ENCODE peak calls at places on chromosomes 6 and 20, in eight cellular contexts. T is GM23248, N is hepatocyte, I is GM23338, R is OCI-LY7, D is PC-3, G is SK-N-SH, Q is HCT116. H is an unnamed sample.
A peak's percentile ranks its signal among the peaks of the same experiment; 100 is the strongest.

GRCh38 chr6:108960601-108961000 is 112.4 kb downstream of the ARMC2 start:
- DNase-seq in T (no peak), N (no peak), I (no peak), R (no peak), D (no peak), G (no peak), Q (no peak), H (no peak)

GRCh38 chr6:74657033-74657432 is 548.8 kb downstream of the COL12A1 start:
- DNase-seq in T (peak; percentile 77), N (no peak), I (no peak), R (no peak), D (peak; percentile 7), G (no peak), Q (no peak), H (no peak)

GRCh38 chr6:22612241-22612640 is 42.9 kb downstream of the HDGFL1 start:
- DNase-seq in T (no peak), N (no peak), I (no peak), R (no peak), D (no peak), G (peak; percentile 39), Q (no peak), H (no peak)

GRCh38 chr20:1242530-1242929 is 16.7 kb downstream of the RAD21L1 start:
- DNase-seq in T (peak; percentile 91), N (no peak), I (no peak), R (no peak), D (peak; percentile 86), G (no peak), Q (no peak), H (no peak)

GRCh38 chr20:22462975-22463914 is 121.1 kb downstream of the FOXA2 start:
- DNase-seq in T (peak; percentile 16), N (no peak), I (peak; percentile 28), R (no peak), D (peak; percentile 76), G (no peak), Q (no peak), H (no peak)

GRCh38 chr6:35236223-35236622 is 22.5 kb downstream of the SCUBE3 start:
- DNase-seq in T (no peak), N (no peak), I (no peak), R (no peak), D (no peak), G (no peak), Q (no peak), H (no peak)

GRCh38 chr6:82869493-82869892 is 196.1 kb downstream of the UBE3D start:
- DNase-seq in T (no peak), N (no peak), I (no peak), R (no peak), D (no peak), G (no peak), Q (no peak), H (no peak)

GRCh38 chr20:63155266-63156165 is 60.4 kb downstream of the YTHDF1 start:
- DNase-seq in T (no peak), N (no peak), I (no peak), R (no peak), D (no peak), G (no peak), Q (no peak), H (no peak)

GRCh38 chr20:38748863-38749153 is 548 bp downstream of the ACTR5 start:
- DNase-seq in T (no peak), N (no peak), I (no peak), R (no peak), D (peak; percentile 61), G (no peak), Q (peak; percentile 22), H (peak; percentile 81)

GRCh38 chr20:20362774-20363435 is 5.0 kb upstream of the INSM1 start:
- DNase-seq in T (peak; percentile 10), N (peak; percentile 17), I (peak; percentile 84), R (no peak), D (no peak), G (peak; percentile 38), Q (no peak), H (no peak)

GRCh38 chr6:33926451-33926850 is 122.6 kb upstream of the MLN start:
- DNase-seq in T (peak; percentile 22), N (no peak), I (peak; percentile 88), R (peak; percentile 51), D (peak; percentile 38), G (peak; percentile 76), Q (peak; percentile 52), H (peak; percentile 10)

DNA sequence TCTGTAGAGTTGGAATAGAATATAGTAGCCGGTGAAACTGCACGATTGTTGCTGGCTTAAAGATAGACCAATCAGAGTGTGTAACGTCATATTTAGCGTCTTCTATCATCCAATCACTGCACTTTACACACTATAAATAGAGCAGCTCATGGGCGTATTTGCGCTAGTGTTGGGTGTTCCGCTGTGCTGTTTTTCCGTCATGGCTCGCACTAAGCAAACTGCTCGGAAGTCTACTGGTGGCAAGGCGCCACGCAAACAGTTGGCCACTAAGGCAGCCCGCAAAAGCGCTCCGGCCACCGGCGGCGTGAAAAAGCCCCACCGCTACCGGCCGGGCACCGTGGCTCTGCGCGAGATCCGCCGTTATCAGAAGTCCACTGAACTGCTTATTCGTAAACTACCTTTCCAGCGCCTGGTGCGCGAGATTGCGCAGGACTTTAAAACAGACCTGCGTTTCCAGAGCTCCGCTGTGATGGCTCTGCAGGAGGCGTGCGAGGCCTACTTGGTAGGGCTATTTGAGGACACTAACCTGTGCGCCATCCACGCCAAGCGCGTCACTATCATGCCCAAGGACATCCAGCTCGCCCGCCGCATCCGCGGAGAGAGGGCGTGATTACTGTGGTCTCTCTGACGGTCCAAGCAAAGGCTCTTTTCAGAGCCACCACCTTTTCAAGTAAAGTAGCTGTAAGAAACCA is 57.8 kb downstream of the TRIM38 start:
- DNase-seq in T (peak; percentile 92), N (peak; percentile 84), I (peak; percentile 72), R (peak; percentile 93), D (peak; percentile 97), G (peak; percentile 87), Q (peak; percentile 92), H (peak; percentile 83)
- H2AFZ ChIP-seq in T (peak overlapping the region; percentile 88), N (peak overlapping the region; percentile 70), I (no peak overlapping the region), R (no peak overlapping the region), D (peak overlapping the region; percentile 73), G (peak overlapping the region; percentile 88), Q (peak overlapping the region; percentile 46), H (no peak overlapping the region)

GRCh38 chr20:3403741-3404140 is 3.7 kb downstream of the DNAAF9 start:
- DNase-seq in T (no peak), N (no peak), I (no peak), R (no peak), D (no peak), G (no peak), Q (no peak), H (no peak)
- H3K9me2 ChIP-seq in T (no peaks in the 10 kb centered on the region), N (no peaks in the 10 kb centered on the region), I (peaks cover 7% of the 10 kb centered on the region), R (no peaks in the 10 kb centered on the region), D (no peaks in the 10 kb centered on the region), G (no peaks in the 10 kb centered on the region), Q (no peaks in the 10 kb centered on the region), H (no peaks in the 10 kb centered on the region)

DNA sequence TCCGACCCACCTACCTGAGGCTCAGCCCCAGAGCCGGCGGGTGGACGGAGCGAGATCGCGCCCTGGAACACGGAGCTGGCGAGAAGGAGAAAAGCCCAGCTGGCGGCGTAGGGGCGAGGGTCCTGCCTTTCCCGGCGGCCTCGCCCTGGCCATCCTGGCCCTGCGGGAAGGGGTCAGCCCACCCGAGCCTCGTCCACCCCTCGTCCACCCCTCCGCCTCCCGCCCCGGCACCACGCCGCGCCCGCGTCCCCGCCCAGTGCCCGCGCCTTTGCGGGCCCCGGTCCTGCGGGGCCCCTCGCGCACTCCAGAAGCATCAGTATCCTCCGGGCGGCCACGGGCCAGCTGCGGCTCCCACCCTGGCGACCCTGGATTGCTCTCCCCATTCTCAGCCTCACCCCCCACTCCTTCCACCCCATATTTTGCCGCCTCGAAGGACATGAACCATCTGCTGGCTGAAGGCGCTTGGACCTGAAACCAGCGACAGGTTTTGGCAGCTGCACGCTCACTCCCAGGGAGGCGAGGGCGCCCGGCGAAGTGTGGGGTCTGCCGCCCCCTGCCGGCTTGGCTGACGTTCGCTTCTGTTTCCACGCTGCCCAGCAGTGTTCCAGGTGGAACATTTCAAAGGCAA is 65.1 kb downstream of the PLG start:
- DNase-seq in T (peak; percentile 78), N (peak; percentile 90), I (peak; percentile 87), R (peak; percentile 77), D (peak; percentile 15), G (peak; percentile 84), Q (no peak), H (peak; percentile 65)
- TF ChIP-seq EZH2phosphoT487 in T (no peak), N (no peak), I (no peak), R (no peak), D (no peak), G (no peak), Q (no peak), H (no peak)

GRCh38 chr6:51339108-51339507 is 520.4 kb downstream of the TFAP2B start:
- DNase-seq in T (no peak), N (no peak), I (no peak), R (no peak), D (no peak), G (no peak), Q (no peak), H (no peak)

GRCh38 chr6:51342393-51342792 is 523.7 kb downstream of the TFAP2B start:
- DNase-seq in T (no peak), N (no peak), I (no peak), R (no peak), D (no peak), G (no peak), Q (no peak), H (no peak)

GRCh38 chr6:51337277-51337676 is 518.6 kb downstream of the TFAP2B start:
- DNase-seq in T (no peak), N (no peak), I (no peak), R (no peak), D (no peak), G (no peak), Q (no peak), H (no peak)

GRCh38 chr6:51336185-51336584 is 517.5 kb downstream of the TFAP2B start:
- DNase-seq in T (no peak), N (no peak), I (no peak), R (no peak), D (no peak), G (no peak), Q (no peak), H (no peak)

DNA sequence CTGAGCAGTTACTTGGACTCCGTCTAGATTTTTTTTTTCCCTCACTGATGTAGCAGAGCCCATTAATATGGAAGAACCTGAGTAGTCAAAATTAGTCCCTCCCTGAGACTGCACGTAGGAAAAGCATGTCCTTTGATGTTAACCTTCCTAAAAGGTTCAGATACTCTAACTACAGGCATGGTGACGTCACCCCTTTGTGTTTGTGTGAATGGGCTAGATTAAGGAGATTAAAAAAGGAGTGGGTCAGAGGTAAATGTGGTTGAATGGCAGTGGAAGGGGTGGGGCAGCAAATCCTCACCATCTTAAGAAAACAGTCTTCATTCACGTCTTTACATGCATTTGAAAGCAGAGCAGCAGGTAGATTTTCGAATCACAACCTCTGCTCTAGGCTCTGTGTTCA is 521.1 kb downstream of the TFAP2B start:
- DNase-seq in T (no peak), N (peak; percentile 10), I (peak; percentile 60), R (no peak), D (peak; percentile 56), G (no peak), Q (no peak), H (no peak)
- H2AFZ ChIP-seq in T (no peak overlapping the region), N (no peak overlapping the region), I (no peak overlapping the region), R (no peak overlapping the region), D (peak overlapping the region; percentile 47), G (no peak overlapping the region), Q (no peak overlapping the region), H (no peak overlapping the region)

H was measured in MM.1S.